ENCODE peak calls at places on chromosome 7, in five cellular contexts. F is heart left ventricle, S is GOT3, I is NCI-H460, H is cortex of kidney. N is an unnamed sample.

GRCh38 chr7:158074896-158075632 is 512.6 kb downstream of the PTPRN2 start:
- DNase-seq in S (no peak), H (no peak), I (no peak), F (no peak), N (no peak)

GRCh38 chr7:27991006-27991528 is 189.5 kb downstream of the JAZF1 start:
- DNase-seq in S (no peak), F (no peak), I (no peak), H (no peak), N (no peak)

GRCh38 chr7:48421357-48421756 is 250.1 kb downstream of the ABCA13 start:
- DNase-seq in I (no peak), S (no peak), F (no peak), H (no peak), N (no peak)

GRCh38 chr7:2493205-2493604 is 17.0 kb upstream of the GRIFIN start:
- DNase-seq in F (no peak), H (no peak), I (no peak), S (no peak), N (no peak)

GRCh38 chr7:101099969-101100781 is 14.9 kb downstream of the TRIM56 start:
- DNase-seq in I (peak; percentile 96), S (peak; percentile 92), F (peak; percentile 88), H (no peak), N (no peak)

GRCh38 chr7:107186242-107186641 is 17.4 kb downstream of the HBP1 start:
- DNase-seq in I (no peak), S (no peak), H (no peak), F (no peak), N (no peak)

GRCh38 chr7:40097728-40098127 is 36.7 kb downstream of the MPLKIP start:
- DNase-seq in F (no peak), I (no peak), S (no peak), H (no peak), N (no peak)

GRCh38 chr7:154598864-154599263 is 404.1 kb downstream of the PAXIP1 start:
- DNase-seq in F (no peak), S (no peak), I (no peak), H (no peak), N (no peak)

GRCh38 chr7:118311121-118311803 is 86.8 kb downstream of the ANKRD7 start:
- DNase-seq in H (no peak), S (no peak), I (peak; percentile 54), F (no peak), N (no peak)

GRCh38 chr7:158228986-158229385 is 358.6 kb downstream of the PTPRN2 start:
- DNase-seq in H (no peak), I (no peak), F (no peak), S (no peak), N (no peak)

GRCh38 chr7:137846588-137847417 is at the start of gene DGKI:
- DNase-seq in H (no peak), I (no peak), S (no peak), F (no peak), N (no peak)

GRCh38 chr7:96669812-96670211 is 39.8 kb downstream of the SEM1 start:
- DNase-seq in H (no peak), S (no peak), I (no peak), F (no peak), N (no peak)

N was measured in CD4-positive, alpha-beta memory T cell.